ENCODE peak calls at places on chromosomes 5 and 9, in nine cellular contexts. T is HCT116, D is endothelial cell of umbilical vein, G is body of pancreas, B is ovary, A is heart left ventricle, P is A549, I is GM12891, F is thyroid gland. R is an unnamed sample.
A peak's percentile ranks its signal among the peaks of the same experiment; 100 is the strongest.

GRCh38 chr9:37531699-37532098 is 44.5 kb downstream of the FBXO10 start:
- DNase-seq in T (no peak), D (no peak), G (no peak), B (no peak), A (no peak), P (no peak), I (peak; percentile 32), F (no peak), R (no peak)

GRCh38 chr9:126702501-126703329 is 89.0 kb downstream of the LMX1B start:
- DNase-seq in T (no peak), D (no peak), G (no peak), B (peak; percentile 13), A (no peak), P (peak; percentile 50), I (peak; percentile 54), F (no peak), R (peak; percentile 25)

GRCh38 chr5:130243641-130244040 is 339.4 kb downstream of the CHSY3 start:
- DNase-seq in T (no peak), D (no peak), G (no peak), B (no peak), A (no peak), P (no peak), I (no peak), F (no peak), R (no peak)

GRCh38 chr9:105979359-105979758 is 285.0 kb downstream of the TMEM38B start:
- DNase-seq in T (no peak), D (no peak), G (no peak), B (no peak), A (no peak), P (no peak), I (no peak), F (no peak), R (no peak)

GRCh38 chr5:155049569-155050383 is 36.2 kb downstream of the KIF4B start:
- DNase-seq in T (peak; percentile 7), D (peak; percentile 32), G (no peak), B (no peak), A (no peak), P (no peak), I (no peak), F (no peak), R (peak; percentile 29)

GRCh38 chr9:93813221-93813620 is 141.9 kb downstream of the BARX1 start:
- DNase-seq in T (no peak), D (no peak), G (no peak), B (no peak), A (no peak), P (no peak), I (no peak), F (no peak), R (no peak)

GRCh38 chr9:32596096-32596865 is 23.3 kb upstream of the NDUFB6 start:
- DNase-seq in T (no peak), D (no peak), G (no peak), B (no peak), A (no peak), P (no peak), I (no peak), F (no peak), R (no peak)

GRCh38 chr5:10576790-10577189 is 12.9 kb downstream of the ANKRD33B start:
- DNase-seq in T (no peak), D (no peak), G (no peak), B (no peak), A (no peak), P (no peak), I (no peak), F (no peak), R (no peak)

GRCh38 chr9:130933114-130934046 is 5.7 kb downstream of the FIBCD1 start:
- DNase-seq in T (no peak), D (no peak), G (no peak), B (peak; percentile 14), A (no peak), P (no peak), I (no peak), F (no peak), R (no peak)

GRCh38 chr5:109177227-109177626 is 232.5 kb downstream of the PJA2 start:
- DNase-seq in T (no peak), D (no peak), G (no peak), B (no peak), A (no peak), P (no peak), I (no peak), F (no peak), R (no peak)

GRCh38 chr9:133957328-133957727 is 34.8 kb downstream of the VAV2 start:
- DNase-seq in T (no peak), D (no peak), G (peak; percentile 44), B (no peak), A (no peak), P (no peak), I (no peak), F (no peak), R (no peak)

GRCh38 chr9:13588151-13589043 is 308.9 kb upstream of the MPDZ start:
- DNase-seq in T (no peak), D (peak; percentile 78), G (no peak), B (no peak), A (no peak), P (no peak), I (no peak), F (no peak), R (no peak)

GRCh38 chr5:122313001-122313402 is 965 bp downstream of the SNCAIP start:
- DNase-seq in T (no peak), D (peak; percentile 90), G (peak; percentile 7), B (peak; percentile 33), A (no peak), P (no peak), I (no peak), F (no peak), R (no peak)

GRCh38 chr9:135960328-135961276 is 571 bp downstream of the UBAC1 start:
- DNase-seq in T (no peak), D (peak; percentile 29), G (peak; percentile 43), B (peak; percentile 37), A (peak; percentile 35), P (peak; percentile 52), I (no peak), F (peak; percentile 39), R (no peak)
- TF ChIP-seq POLR2A in T (no peak), D (no peak), G (peak; percentile 40), B (no peak), A (peak; percentile 67), P (peak; percentile 49), I (no peak), F (peak; percentile 52), R (peak; percentile 72)

DNA sequence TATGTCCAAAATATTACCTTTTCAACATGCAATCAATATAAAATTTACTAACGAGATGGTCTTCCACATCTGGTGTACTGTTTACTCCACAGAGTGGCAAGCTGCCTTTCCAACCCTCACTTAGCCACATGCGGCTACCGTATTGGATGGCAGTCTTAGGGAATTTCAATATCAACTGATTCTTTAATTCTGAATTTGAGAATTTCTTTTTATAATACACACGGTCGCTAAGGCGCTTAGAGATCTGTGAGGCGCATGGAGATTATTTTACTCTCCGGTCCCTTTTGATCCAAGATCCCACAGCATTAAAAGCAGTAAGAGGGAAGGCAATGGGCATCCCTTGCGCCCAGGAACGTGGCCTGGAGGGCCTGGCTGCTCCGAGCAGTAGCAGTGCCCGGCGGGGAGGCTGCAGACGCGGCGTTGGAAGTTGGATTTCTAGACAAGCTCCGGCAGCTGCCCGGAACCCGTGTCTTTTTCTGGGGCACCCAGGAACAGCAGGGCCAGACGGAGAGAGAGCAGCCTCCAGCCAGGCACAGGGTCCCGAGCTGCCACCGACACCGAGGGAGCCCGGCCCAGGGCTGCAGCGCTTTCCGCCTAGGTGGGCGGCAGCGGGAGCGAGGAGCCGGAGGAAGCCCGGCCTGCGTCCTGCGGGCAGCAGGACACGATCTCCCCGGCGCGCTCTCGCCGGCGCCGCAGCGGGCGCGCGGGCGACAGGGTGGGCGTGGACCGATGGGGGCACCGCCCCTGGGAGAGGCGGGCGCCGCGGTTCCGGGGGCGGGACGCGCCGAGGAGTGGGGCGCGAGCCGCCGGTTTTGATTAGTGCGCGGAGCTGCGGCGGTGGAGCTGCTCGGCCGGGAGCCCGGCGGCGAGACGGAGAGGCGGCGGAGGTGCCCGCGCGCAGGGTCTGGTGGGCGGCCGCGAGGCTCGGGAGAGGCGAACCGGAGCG is at the start of gene UGCG:
- DNase-seq in T (peak; percentile 72), D (peak; percentile 92), G (peak; percentile 91), B (peak; percentile 92), A (peak; percentile 93), P (peak; percentile 79), I (peak; percentile 83), F (peak; percentile 81), R (peak; percentile 94)
- TF ChIP-seq POLR2A in T (peak; percentile 98), D (peak; percentile 95), G (peak; percentile 98), B (peak; percentile 92), A (peak; percentile 97), P (peak; percentile 97), I (peak; percentile 91), F (peak; percentile 98), R (peak; percentile 98)

DNA sequence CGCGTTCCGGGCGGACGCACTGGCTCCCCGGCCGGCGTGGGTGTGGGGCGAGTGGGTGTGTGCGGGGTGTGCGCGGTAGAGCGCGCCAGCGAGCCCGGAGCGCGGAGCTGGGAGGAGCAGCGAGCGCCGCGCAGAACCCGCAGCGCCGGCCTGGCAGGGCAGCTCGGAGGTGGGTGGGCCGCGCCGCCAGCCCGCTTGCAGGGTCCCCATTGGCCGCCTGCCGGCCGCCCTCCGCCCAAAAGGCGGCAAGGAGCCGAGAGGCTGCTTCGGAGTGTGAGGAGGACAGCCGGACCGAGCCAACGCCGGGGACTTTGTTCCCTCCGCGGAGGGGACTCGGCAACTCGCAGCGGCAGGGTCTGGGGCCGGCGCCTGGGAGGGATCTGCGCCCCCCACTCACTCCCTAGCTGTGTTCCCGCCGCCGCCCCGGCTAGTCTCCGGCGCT is at the start of gene DAPK1:
- DNase-seq in T (peak; percentile 23), D (peak; percentile 84), G (peak; percentile 85), B (peak; percentile 82), A (peak; percentile 50), P (peak; percentile 83), I (peak; percentile 29), F (peak; percentile 71), R (peak; percentile 88)
- TF ChIP-seq POLR2A in T (no peak), D (peak; percentile 71), G (peak; percentile 69), B (peak; percentile 40), A (no peak), P (peak; percentile 37), I (no peak), F (peak; percentile 60), R (peak; percentile 81)

GRCh38 chr5:39331993-39332392 is 32.3 kb downstream of the C9 start:
- DNase-seq in T (no peak), D (no peak), G (no peak), B (no peak), A (no peak), P (no peak), I (no peak), F (no peak), R (no peak)

GRCh38 chr5:39333104-39333503 is 31.2 kb downstream of the C9 start:
- DNase-seq in T (no peak), D (no peak), G (no peak), B (no peak), A (no peak), P (no peak), I (no peak), F (no peak), R (no peak)

GRCh38 chr5:39323542-39323941 is 40.8 kb downstream of the C9 start:
- DNase-seq in T (no peak), D (no peak), G (no peak), B (no peak), A (no peak), P (no peak), I (no peak), F (no peak), R (no peak)

DNA sequence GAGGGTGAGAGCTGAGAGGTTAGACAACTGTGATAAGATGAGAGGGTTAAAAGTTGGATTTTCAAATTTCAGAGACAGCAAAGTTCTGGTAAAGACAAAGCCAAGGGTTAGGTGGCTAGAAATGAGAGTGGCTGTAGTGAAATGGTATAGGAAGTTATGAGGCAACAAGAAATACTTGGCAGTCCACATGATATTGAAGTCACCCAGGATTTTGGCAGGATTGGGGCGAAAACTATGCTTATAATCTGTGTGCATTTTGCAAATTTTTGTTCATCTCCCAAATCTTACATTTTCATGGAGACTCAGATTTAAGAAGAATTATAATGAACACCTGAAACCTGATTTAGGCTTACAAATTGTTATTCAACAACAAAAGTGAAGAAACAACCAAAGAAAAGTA is 35.6 kb downstream of the C9 start:
- DNase-seq in T (no peak), D (no peak), G (no peak), B (no peak), A (no peak), P (no peak), I (no peak), F (no peak), R (no peak)
- TF ChIP-seq POLR2A in T (no peak), D (no peak), G (no peak), B (no peak), A (no peak), P (no peak), I (no peak), F (no peak), R (no peak)